ENCODE peak calls at places on chromosomes 7 and 10, in four cellular contexts. B is A549, I is SK-N-SH, G is HCT116. S is an unnamed sample.

GRCh38 chr10:133520193-133520738 is 6.9 kb upstream of the CYP2E1 start:
- DNase-seq in B (peak; percentile 91), I (peak; percentile 94), G (peak; percentile 39), S (peak; percentile 60)

GRCh38 chr7:1448958-1449357 is 10.3 kb downstream of the MICALL2 start:
- DNase-seq in B (no peak), I (no peak), G (no peak), S (no peak)

GRCh38 chr10:95430231-95430951 is 130.8 kb downstream of the SORBS1 start:
- DNase-seq in B (peak; percentile 70), I (peak; percentile 81), G (peak; percentile 23), S (peak; percentile 55)

GRCh38 chr10:43679509-43679908 is 30.8 kb upstream of the ZNF32 start:
- DNase-seq in B (no peak), I (no peak), G (no peak), S (no peak)

GRCh38 chr7:120966961-120967360 is 16.4 kb downstream of the ING3 start:
- DNase-seq in B (no peak), I (no peak), G (no peak), S (no peak)

GRCh38 chr10:102780246-102780645 is 36.5 kb downstream of the WBP1L start:
- DNase-seq in B (no peak), I (no peak), G (no peak), S (no peak)

GRCh38 chr10:21587391-21587790 is 53.4 kb downstream of the MLLT10 start:
- DNase-seq in B (no peak), I (no peak), G (no peak), S (no peak)

GRCh38 chr10:128178319-128178937 is 52.2 kb upstream of the MKI67 start:
- DNase-seq in B (peak; percentile 61), I (peak; percentile 39), G (peak; percentile 41), S (peak; percentile 78)

GRCh38 chr7:30260246-30260768 is 24.1 kb upstream of the ZNRF2 start:
- DNase-seq in B (no peak), I (no peak), G (no peak), S (no peak)

GRCh38 chr10:70555371-70555770 is 47.2 kb downstream of the PRF1 start:
- DNase-seq in B (no peak), I (no peak), G (no peak), S (no peak)

GRCh38 chr7:83427929-83428328 is 221.0 kb downstream of the SEMA3E start:
- DNase-seq in B (no peak), I (no peak), G (peak; percentile 12), S (no peak)

GRCh38 chr10:77970869-77971803 is 44.6 kb upstream of the DLG5 start:
- DNase-seq in B (peak; percentile 24), I (peak; percentile 68), G (no peak), S (no peak)

GRCh38 chr10:126264089-126265018 is 123.9 kb downstream of the ADAM12 start:
- DNase-seq in B (no peak), I (peak; percentile 51), G (no peak), S (no peak)

GRCh38 chr10:43252166-43252784 is 14.6 kb downstream of the RASGEF1A start:
- DNase-seq in B (no peak), I (no peak), G (no peak), S (peak; percentile 7)

GRCh38 chr7:107660381-107661080 is at the start of gene SLC26A4:
- DNase-seq in B (no peak), I (peak; percentile 62), G (no peak), S (peak; percentile 15)

GRCh38 chr7:36288501-36288900 is 101.2 kb upstream of the ANLN start:
- DNase-seq in B (no peak), I (no peak), G (no peak), S (no peak)

GRCh38 chr7:114243019-114243507 is 171.6 kb upstream of the FOXP2 start:
- DNase-seq in B (no peak), I (no peak), G (peak; percentile 63), S (no peak)

GRCh38 chr7:107495516-107495915 is 25.7 kb downstream of the GPR22 start:
- DNase-seq in B (no peak), I (no peak), G (no peak), S (no peak)

GRCh38 chr7:158549176-158549833 is 38.3 kb downstream of the PTPRN2 start:
- DNase-seq in B (no peak), I (no peak), G (no peak), S (peak; percentile 67)

GRCh38 chr7:127791790-127792189 is 139.8 kb downstream of the SND1 start:
- DNase-seq in B (no peak), I (no peak), G (no peak), S (no peak)

GRCh38 chr7:1028044-1028770 is 16.1 kb upstream of the GPR146 start:
- DNase-seq in B (peak; percentile 87), I (peak; percentile 100), G (peak; percentile 47), S (peak; percentile 86)

GRCh38 chr7:114922151-114922651 is 307 bp downstream of the MDFIC start:
- DNase-seq in B (peak; percentile 38), I (peak; percentile 63), G (no peak), S (peak; percentile 43)

GRCh38 chr10:132696728-132697567 is 89.0 kb downstream of the NKX6-2 start:
- DNase-seq in B (no peak), I (no peak), G (no peak), S (no peak)

GRCh38 chr7:23065974-23066373 is 39.6 kb upstream of the KLHL7 start:
- DNase-seq in B (no peak), I (no peak), G (no peak), S (no peak)

GRCh38 chr7:37027557-37028341 is 303.5 kb upstream of the AOAH start:
- DNase-seq in B (no peak), I (no peak), G (peak; percentile 6), S (no peak)

GRCh38 chr7:1906087-1906830 is 236.2 kb downstream of the ELFN1 start:
- DNase-seq in B (no peak), I (no peak), G (no peak), S (no peak)

GRCh38 chr10:126935263-126935946 is 30.2 kb downstream of the DOCK1 start:
- DNase-seq in B (no peak), I (peak; percentile 79), G (no peak), S (no peak)

GRCh38 chr7:79319369-79319768 is 134.1 kb downstream of the MAGI2 start:
- DNase-seq in B (no peak), I (no peak), G (no peak), S (no peak)

GRCh38 chr7:42432644-42433043 is 195.6 kb upstream of the GLI3 start:
- DNase-seq in B (no peak), I (no peak), G (no peak), S (no peak)

GRCh38 chr7:30906520-30907240 is 5.0 kb upstream of the AQP1 start:
- DNase-seq in B (no peak), I (peak; percentile 68), G (no peak), S (no peak)

GRCh38 chr10:104274762-104275721 is 6.1 kb downstream of the GSTO2 start:
- DNase-seq in B (peak; percentile 80), I (peak; percentile 79), G (peak; percentile 68), S (peak; percentile 79)
- TF ChIP-seq MAX in B (peak; percentile 51), I (no peak), G (no peak), S (peak; percentile 83)

GRCh38 chr10:12406764-12407400 is 57.5 kb downstream of the CAMK1D start:
- DNase-seq in B (no peak), I (no peak), G (no peak), S (no peak)

GRCh38 chr10:12400266-12400931 is 51.1 kb downstream of the CAMK1D start:
- DNase-seq in B (no peak), I (no peak), G (no peak), S (no peak)

GRCh38 chr10:12401466-12401865 is 52.1 kb downstream of the CAMK1D start:
- DNase-seq in B (no peak), I (no peak), G (no peak), S (no peak)

GRCh38 chr10:12405342-12406320 is 56.3 kb downstream of the CAMK1D start:
- DNase-seq in B (peak; percentile 53), I (no peak), G (no peak), S (no peak)

GRCh38 chr10:12403119-12403518 is 53.8 kb downstream of the CAMK1D start:
- DNase-seq in B (no peak), I (no peak), G (no peak), S (no peak)
- TF ChIP-seq MAX in B (no peak), I (no peak), G (no peak), S (no peak)

DNA sequence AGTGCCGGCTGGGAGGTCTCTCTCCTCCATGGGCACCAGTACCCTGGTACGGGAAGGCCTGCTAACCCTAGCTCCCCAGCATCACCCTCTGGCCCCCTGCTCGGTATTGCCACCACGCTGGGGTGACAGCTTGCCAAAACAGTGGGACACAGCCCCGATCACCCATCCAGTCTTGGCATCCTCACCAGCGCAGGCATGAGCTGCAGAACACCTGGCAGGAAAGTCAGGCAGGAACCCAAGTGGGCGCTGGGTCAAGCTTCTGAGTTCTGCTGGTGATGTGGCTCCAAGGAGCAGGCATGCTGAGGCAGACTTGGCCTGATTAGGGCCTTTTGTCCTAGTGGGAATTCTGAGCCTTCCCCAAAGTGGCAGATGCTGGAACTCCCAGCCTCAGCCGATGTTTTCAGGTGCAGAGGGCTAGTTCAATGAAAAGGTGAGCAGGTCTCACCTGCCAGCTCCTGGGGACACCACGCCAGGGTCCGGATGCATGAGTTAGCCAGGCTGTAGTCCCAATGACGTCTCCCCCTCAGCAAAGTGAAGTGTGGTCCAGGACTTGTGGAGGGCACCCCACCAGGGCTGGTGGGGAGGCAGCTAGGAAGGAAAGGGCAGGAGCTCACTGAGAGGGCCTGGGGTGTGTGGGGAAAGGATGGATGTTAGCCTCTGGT is 8.5 kb upstream of the ZNF22 start:
- DNase-seq in B (no peak), I (no peak), G (no peak), S (no peak)
- TF ChIP-seq MAX in B (no peak), I (no peak), G (no peak), S (no peak)

DNA sequence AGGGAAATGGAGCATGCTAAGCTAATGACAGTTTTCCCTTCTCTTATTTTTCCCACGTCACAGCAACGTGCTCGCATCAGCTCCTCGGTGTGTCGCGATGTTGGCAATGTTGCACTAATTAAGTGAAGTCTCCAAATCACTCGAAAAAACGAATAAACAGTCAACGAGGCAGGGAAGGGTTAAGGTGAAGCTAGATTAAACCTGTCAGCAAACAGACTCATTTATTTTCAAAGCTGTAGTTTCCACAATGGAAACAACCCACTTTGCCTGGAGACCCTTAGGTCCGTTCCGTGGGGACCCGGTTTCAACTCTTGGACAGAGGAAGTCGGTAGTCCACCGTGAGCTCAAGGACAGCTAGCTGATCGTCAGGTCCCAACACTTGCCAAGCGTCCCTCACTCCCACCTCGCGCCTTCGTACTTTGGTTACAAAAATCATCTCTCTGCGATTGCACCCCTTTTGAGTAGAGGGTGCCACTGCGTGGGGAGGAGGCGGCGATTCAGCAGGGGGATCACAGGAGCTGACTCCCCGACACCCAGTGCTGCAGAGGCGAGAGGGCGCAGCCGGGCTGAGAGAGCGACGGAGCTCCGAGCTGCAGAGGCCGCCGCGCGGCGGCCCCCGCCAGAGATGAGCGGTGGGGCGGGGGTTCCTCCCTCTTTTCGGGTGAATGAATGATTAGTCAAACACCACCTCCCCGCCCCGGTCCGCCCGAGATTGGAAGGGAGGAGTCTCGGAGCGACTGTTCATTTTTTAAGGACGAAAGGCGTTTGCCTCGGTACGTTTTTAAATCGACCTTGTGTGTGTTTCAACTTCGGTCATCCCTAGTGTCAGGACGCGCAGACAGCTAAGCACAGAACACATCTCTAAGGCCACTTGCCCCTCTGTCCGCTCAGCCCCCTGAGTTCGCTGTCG is 1.3 kb upstream of the BMPER start:
- DNase-seq in B (peak; percentile 53), I (peak; percentile 74), G (no peak), S (peak; percentile 50)
- TF ChIP-seq MAX in B (no peak), I (peak; percentile 66), G (no peak), S (no peak)

GRCh38 chr7:91265693-91266066 is 1.4 kb downstream of the FZD1 start:
- DNase-seq in B (no peak), I (no peak), G (no peak), S (peak; percentile 18)
- TF ChIP-seq MAX in B (no peak), I (no peak), G (no peak), S (no peak)